ENCODE peak calls at places on chromosomes 2 and 18, in five cellular contexts. One of them, this sample, is unnamed.
A peak's percentile ranks its signal among the peaks of the same experiment; 100 is the strongest.

GRCh38 chr2:62410015-62410453 is 96.0 kb downstream of the TMEM17 start:
- DNase-seq in upper lobe of right lung: no peak
- DNase-seq in lung: no peak
- DNase-seq in HCT116: no peak
- DNase-seq in fibroblast of lung: no peak
- DNase-seq in this sample: no peak

GRCh38 chr2:105187531-105187930 is 54.0 kb upstream of the GPR45 start:
- DNase-seq in HCT116: no peak
- DNase-seq in fibroblast of lung: peak; percentile 39
- DNase-seq in upper lobe of right lung: no peak
- DNase-seq in lung: no peak
- DNase-seq in this sample: no peak

GRCh38 chr2:158529379-158530110 is 72.8 kb downstream of the PKP4 start:
- DNase-seq in HCT116: no peak
- DNase-seq in lung: no peak
- DNase-seq in upper lobe of right lung: no peak
- DNase-seq in fibroblast of lung: peak; percentile 78
- DNase-seq in this sample: no peak

GRCh38 chr2:19350678-19351401 is 7.6 kb downstream of the OSR1 start:
- DNase-seq in lung: no peak
- DNase-seq in fibroblast of lung: no peak
- DNase-seq in upper lobe of right lung: no peak
- DNase-seq in HCT116: no peak
- DNase-seq in this sample: peak; percentile 57

GRCh38 chr18:36296591-36297418 is 708 bp upstream of the FHOD3 start:
- DNase-seq in HCT116: peak; percentile 40
- DNase-seq in fibroblast of lung: peak; percentile 86
- DNase-seq in upper lobe of right lung: peak; percentile 70
- DNase-seq in lung: peak; percentile 36
- DNase-seq in this sample: peak; percentile 93

GRCh38 chr2:46025081-46025480 is 272.1 kb upstream of the EPAS1 start:
- DNase-seq in lung: no peak
- DNase-seq in fibroblast of lung: no peak
- DNase-seq in upper lobe of right lung: no peak
- DNase-seq in HCT116: no peak
- DNase-seq in this sample: peak; percentile 13

GRCh38 chr2:10504370-10504993 is 56.4 kb upstream of the ODC1 start:
- DNase-seq in upper lobe of right lung: no peak
- DNase-seq in fibroblast of lung: no peak
- DNase-seq in lung: no peak
- DNase-seq in HCT116: no peak
- DNase-seq in this sample: no peak

GRCh38 chr2:28567076-28567471 is 71.2 kb downstream of the PLB1 start:
- DNase-seq in upper lobe of right lung: peak; percentile 66
- DNase-seq in HCT116: no peak
- DNase-seq in fibroblast of lung: no peak
- DNase-seq in lung: no peak
- DNase-seq in this sample: no peak

GRCh38 chr2:207936380-207936779 is 88.9 kb downstream of the PLEKHM3 start:
- DNase-seq in HCT116: no peak
- DNase-seq in lung: no peak
- DNase-seq in fibroblast of lung: no peak
- DNase-seq in upper lobe of right lung: no peak
- DNase-seq in this sample: no peak

GRCh38 chr2:8862230-8862629 is 24.8 kb upstream of the KIDINS220 start:
- DNase-seq in upper lobe of right lung: peak; percentile 68
- DNase-seq in fibroblast of lung: no peak
- DNase-seq in HCT116: no peak
- DNase-seq in lung: peak; percentile 35
- DNase-seq in this sample: no peak

GRCh38 chr2:5691659-5692529 is at the start of gene SOX11:
- DNase-seq in fibroblast of lung: peak; percentile 95
- DNase-seq in HCT116: no peak
- DNase-seq in lung: no peak
- DNase-seq in upper lobe of right lung: no peak
- DNase-seq in this sample: peak; percentile 97

GRCh38 chr2:192887296-192887695 is 692.6 kb upstream of the TMEFF2 start:
- DNase-seq in fibroblast of lung: no peak
- DNase-seq in HCT116: no peak
- DNase-seq in upper lobe of right lung: no peak
- DNase-seq in lung: no peak
- DNase-seq in this sample: no peak

GRCh38 chr2:128552141-128552805 is 233.6 kb upstream of the HS6ST1 start:
- DNase-seq in HCT116: no peak
- DNase-seq in fibroblast of lung: no peak
- DNase-seq in lung: no peak
- DNase-seq in upper lobe of right lung: no peak
- DNase-seq in this sample: no peak

GRCh38 chr2:76998713-76999112 is 523.5 kb downstream of the LRRTM4 start:
- DNase-seq in fibroblast of lung: peak; percentile 34
- DNase-seq in upper lobe of right lung: no peak
- DNase-seq in HCT116: no peak
- DNase-seq in lung: no peak
- DNase-seq in this sample: no peak

GRCh38 chr2:101697794-101698418 is 399 bp downstream of the MAP4K4 start:
- DNase-seq in upper lobe of right lung: no peak
- DNase-seq in fibroblast of lung: no peak
- DNase-seq in lung: no peak
- DNase-seq in HCT116: no peak
- DNase-seq in this sample: peak; percentile 57

GRCh38 chr2:1593371-1594205 is 150.7 kb downstream of the PXDN start:
- DNase-seq in lung: no peak
- DNase-seq in fibroblast of lung: peak; percentile 97
- DNase-seq in upper lobe of right lung: peak; percentile 62
- DNase-seq in HCT116: peak; percentile 77
- DNase-seq in this sample: peak; percentile 79

GRCh38 chr2:75221872-75222271 is 22.6 kb upstream of the TACR1 start:
- DNase-seq in lung: no peak
- DNase-seq in fibroblast of lung: peak; percentile 86
- DNase-seq in HCT116: no peak
- DNase-seq in upper lobe of right lung: no peak
- DNase-seq in this sample: no peak

GRCh38 chr2:215437614-215438013 is 1.7 kb upstream of the FN1 start:
- DNase-seq in upper lobe of right lung: no peak
- DNase-seq in lung: no peak
- DNase-seq in HCT116: no peak
- DNase-seq in fibroblast of lung: no peak
- DNase-seq in this sample: no peak
- H3K4me1 ChIP-seq in upper lobe of right lung: no peaks in the 10 kb centered on the region
- H3K4me1 ChIP-seq in lung: no peaks in the 10 kb centered on the region
- H3K4me1 ChIP-seq in HCT116: peaks cover 37% of the 10 kb centered on the region
- H3K4me1 ChIP-seq in fibroblast of lung: peaks cover 7% of the 10 kb centered on the region
- H3K4me1 ChIP-seq in this sample: peaks cover 9% of the 10 kb centered on the region

GRCh38 chr2:237486334-237486818 is 675 bp upstream of the MLPH start:
- DNase-seq in HCT116: no peak
- DNase-seq in lung: no peak
- DNase-seq in fibroblast of lung: peak; percentile 48
- DNase-seq in upper lobe of right lung: peak; percentile 70
- DNase-seq in this sample: peak; percentile 62

GRCh38 chr2:237485844-237486243 is 1.2 kb upstream of the MLPH start:
- DNase-seq in upper lobe of right lung: no peak
- DNase-seq in lung: no peak
- DNase-seq in HCT116: no peak
- DNase-seq in fibroblast of lung: no peak
- DNase-seq in this sample: no peak

GRCh38 chr2:237486819-237487448 is at the start of gene MLPH:
- DNase-seq in upper lobe of right lung: peak; percentile 91
- DNase-seq in lung: peak; percentile 78
- DNase-seq in fibroblast of lung: peak; percentile 70
- DNase-seq in HCT116: no peak
- DNase-seq in this sample: peak; percentile 80

GRCh38 chr2:237483018-237483731 is 3.9 kb upstream of the MLPH start:
- DNase-seq in lung: peak; percentile 70
- DNase-seq in HCT116: no peak
- DNase-seq in fibroblast of lung: peak; percentile 80
- DNase-seq in upper lobe of right lung: peak; percentile 76
- DNase-seq in this sample: peak; percentile 68

DNA sequence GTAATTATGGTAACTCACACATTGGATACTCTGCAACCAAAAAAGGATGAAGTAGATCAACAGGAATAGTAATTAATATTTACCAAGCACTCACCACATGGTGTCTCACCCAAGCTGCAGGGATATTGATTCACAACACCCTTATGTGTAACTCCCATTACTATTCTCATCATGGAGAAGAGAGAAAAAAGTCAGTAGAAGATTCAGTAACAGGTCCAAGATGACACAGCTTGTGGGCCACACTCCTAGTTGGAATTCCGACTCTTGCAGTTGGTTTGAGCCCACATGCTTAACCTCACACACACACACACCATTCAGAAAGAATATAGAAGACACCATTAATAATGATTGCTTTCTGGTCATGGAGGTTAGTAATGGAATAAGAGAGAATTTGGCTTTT is 1.7 kb upstream of the MLPH start:
- DNase-seq in lung: no peak
- DNase-seq in HCT116: no peak
- DNase-seq in fibroblast of lung: peak; percentile 65
- DNase-seq in upper lobe of right lung: no peak
- DNase-seq in this sample: no peak
- H3K4me3 ChIP-seq in lung: no peak overlapping the region
- H3K4me3 ChIP-seq in HCT116: no peak overlapping the region
- H3K4me3 ChIP-seq in fibroblast of lung: no peak overlapping the region
- H3K4me3 ChIP-seq in upper lobe of right lung: peak overlapping the region; percentile 53
- H3K4me3 ChIP-seq in this sample: no peak overlapping the region

DNA sequence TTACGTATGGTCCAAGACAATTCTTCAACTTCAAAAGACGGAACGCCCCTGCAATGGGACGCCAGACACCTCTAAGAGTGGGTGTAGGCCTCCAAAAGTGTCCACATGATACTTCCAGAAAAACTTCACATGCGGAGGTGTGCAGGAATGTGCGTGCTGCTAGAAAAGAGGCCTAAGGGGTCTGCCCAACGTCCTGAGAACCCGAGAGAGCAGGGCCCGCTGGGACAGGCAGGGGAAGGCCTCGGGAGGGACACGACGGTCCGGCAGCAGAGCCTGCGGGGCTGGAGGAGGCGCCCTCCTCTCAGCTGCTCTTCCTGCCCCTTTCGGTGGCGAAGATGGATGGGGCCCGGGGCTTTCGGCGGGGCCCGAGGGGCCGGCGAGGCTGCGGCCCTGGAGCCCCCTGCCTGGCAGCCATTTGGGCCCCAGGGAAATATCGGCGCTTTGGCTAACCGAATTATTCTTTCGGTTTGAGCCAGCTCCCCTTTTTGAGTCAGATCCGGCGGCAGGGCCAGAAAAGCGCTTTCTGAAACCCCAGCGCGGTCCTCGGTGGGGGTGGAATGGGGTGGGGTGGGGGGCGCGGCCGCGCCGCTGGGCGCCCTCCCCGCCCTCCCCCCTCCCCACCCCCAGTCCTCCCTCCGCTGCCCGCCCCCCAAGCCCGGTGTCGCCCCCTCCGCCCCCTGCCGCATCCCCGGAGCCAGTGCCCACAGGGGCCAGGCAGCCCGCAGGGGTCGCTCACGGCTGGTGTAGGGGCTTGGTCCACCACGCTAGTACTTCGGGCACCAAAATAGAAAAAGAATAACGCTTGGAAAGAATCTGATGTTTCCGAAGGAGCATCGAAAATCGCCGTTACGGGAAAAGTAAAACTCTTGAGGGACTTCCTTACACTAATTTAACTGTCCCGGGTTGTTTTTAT is 9.2 kb upstream of the ARID5A start:
- DNase-seq in HCT116: no peak
- DNase-seq in lung: no peak
- DNase-seq in upper lobe of right lung: peak; percentile 72
- DNase-seq in fibroblast of lung: peak; percentile 33
- DNase-seq in this sample: peak; percentile 82
- TF ChIP-seq CTCF in HCT116: no peak
- TF ChIP-seq CTCF in lung: no peak
- TF ChIP-seq CTCF in upper lobe of right lung: peak; percentile 40
- TF ChIP-seq CTCF in fibroblast of lung: peak; percentile 26
- TF ChIP-seq CTCF in this sample: peak; percentile 73

DNA sequence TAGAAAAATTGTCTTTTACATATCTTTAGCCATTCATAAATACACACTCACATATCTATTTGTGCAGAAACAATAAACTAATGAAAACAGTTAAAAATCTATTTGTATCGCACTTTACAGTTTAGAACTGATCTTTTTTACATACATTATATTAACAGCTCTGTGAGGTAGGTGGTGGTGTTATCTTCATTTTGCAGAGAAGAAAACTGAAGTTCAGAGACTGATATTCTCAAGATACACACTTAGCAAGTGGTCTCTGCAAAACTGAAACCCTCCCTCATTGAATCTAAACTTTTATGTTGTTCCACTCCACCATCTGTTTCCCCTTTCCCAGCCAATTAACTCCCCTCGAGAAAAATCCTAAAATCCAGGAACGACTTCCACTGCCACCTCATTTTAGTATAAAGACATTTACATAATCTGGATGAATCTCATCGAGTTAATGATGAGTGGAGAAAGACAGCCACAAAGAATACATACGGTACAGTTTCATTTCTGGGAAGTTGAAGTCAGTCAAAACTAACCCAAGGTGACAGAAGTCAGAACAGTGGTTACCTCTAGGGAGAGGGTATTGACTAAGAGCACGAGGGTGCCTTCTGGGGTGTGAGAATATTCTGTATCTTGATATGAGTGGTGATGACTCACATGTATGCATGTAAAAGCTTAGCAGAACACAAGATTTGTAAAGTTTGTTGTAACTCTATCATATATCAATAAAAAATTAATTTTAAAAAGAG is 524.2 kb upstream of the TCF4 start:
- DNase-seq in lung: no peak
- DNase-seq in HCT116: no peak
- DNase-seq in fibroblast of lung: peak; percentile 59
- DNase-seq in upper lobe of right lung: no peak
- DNase-seq in this sample: no peak
- H3K4me1 ChIP-seq in lung: no peaks in the 10 kb centered on the region
- H3K4me1 ChIP-seq in HCT116: no peaks in the 10 kb centered on the region
- H3K4me1 ChIP-seq in fibroblast of lung: no peaks in the 10 kb centered on the region
- H3K4me1 ChIP-seq in upper lobe of right lung: no peaks in the 10 kb centered on the region
- H3K4me1 ChIP-seq in this sample: peaks cover 3% of the 10 kb centered on the region

GRCh38 chr2:156800781-156801366 is 364.7 kb downstream of the GPD2 start:
- DNase-seq in HCT116: no peak
- DNase-seq in upper lobe of right lung: no peak
- DNase-seq in lung: no peak
- DNase-seq in fibroblast of lung: peak; percentile 11
- DNase-seq in this sample: no peak
- H3K4me3 ChIP-seq in HCT116: no peak overlapping the region
- H3K4me3 ChIP-seq in upper lobe of right lung: no peak overlapping the region
- H3K4me3 ChIP-seq in lung: no peak overlapping the region
- H3K4me3 ChIP-seq in fibroblast of lung: no peak overlapping the region
- H3K4me3 ChIP-seq in this sample: no peak overlapping the region

GRCh38 chr18:32717151-32717550 is 55.7 kb downstream of the KLHL14 start:
- DNase-seq in HCT116: no peak
- DNase-seq in lung: no peak
- DNase-seq in fibroblast of lung: peak; percentile 40
- DNase-seq in upper lobe of right lung: no peak
- DNase-seq in this sample: no peak

GRCh38 chr18:32724071-32724696 is 48.6 kb downstream of the KLHL14 start:
- DNase-seq in upper lobe of right lung: no peak
- DNase-seq in fibroblast of lung: no peak
- DNase-seq in lung: no peak
- DNase-seq in HCT116: no peak
- DNase-seq in this sample: no peak

GRCh38 chr18:32722279-32722678 is 50.5 kb downstream of the KLHL14 start:
- DNase-seq in upper lobe of right lung: no peak
- DNase-seq in HCT116: no peak
- DNase-seq in fibroblast of lung: no peak
- DNase-seq in lung: no peak
- DNase-seq in this sample: no peak
- TF ChIP-seq CTCF in upper lobe of right lung: no peak
- TF ChIP-seq CTCF in HCT116: no peak
- TF ChIP-seq CTCF in fibroblast of lung: no peak
- TF ChIP-seq CTCF in lung: no peak
- TF ChIP-seq CTCF in this sample: no peak

This sample was measured in endodermal cell.